ENCODE peak calls at places on chromosomes 4 and X, in eight cellular contexts. A, K, U, L, X, N, D and G are unnamed samples.
A peak's percentile ranks its signal among the peaks of the same experiment; 100 is the strongest.

GRCh38 chr4:110621839-110622751 is 782 bp downstream of the PITX2 start:
- DNase-seq in A (peak; percentile 36), K (no peak), U (no peak), L (no peak), X (no peak), N (no peak), D (peak; percentile 63), G (no peak)

GRCh38 chrX:49103637-49104036 is 19.9 kb downstream of the GPKOW start:
- DNase-seq in A (no peak), K (no peak), U (no peak), L (no peak), X (no peak), N (no peak), D (no peak), G (no peak)

GRCh38 chr4:173522160-173522873 is 7.7 kb downstream of the HAND2 start:
- DNase-seq in A (no peak), K (peak; percentile 58), U (no peak), L (no peak), X (peak; percentile 97), N (no peak), D (peak; percentile 89), G (peak; percentile 39)

GRCh38 chr4:3783691-3784306 is 17.6 kb downstream of the ADRA2C start:
- DNase-seq in A (no peak), K (no peak), U (no peak), L (peak; percentile 41), X (no peak), N (no peak), D (peak; percentile 75), G (peak; percentile 68)

GRCh38 chrX:71935542-71935941 is 24.9 kb downstream of the NHSL2 start:
- DNase-seq in A (no peak), K (peak; percentile 14), U (no peak), L (no peak), X (peak; percentile 81), N (no peak), D (peak; percentile 77), G (no peak)

GRCh38 chr4:32826169-32826568 is 2106.0 kb downstream of the PCDH7 start:
- DNase-seq in A (peak; percentile 39), K (no peak), U (no peak), L (no peak), X (no peak), N (no peak), D (peak; percentile 36), G (no peak)

GRCh38 chr4:90760059-90760458 is 632.9 kb downstream of the CCSER1 start:
- DNase-seq in A (no peak), K (no peak), U (no peak), L (no peak), X (no peak), N (no peak), D (no peak), G (no peak)

GRCh38 chr4:14583752-14584151 is 418.5 kb upstream of the CPEB2 start:
- DNase-seq in A (no peak), K (no peak), U (no peak), L (no peak), X (no peak), N (no peak), D (no peak), G (no peak)

GRCh38 chr4:170697045-170697444 is 607.3 kb upstream of the AADAT start:
- DNase-seq in A (no peak), K (no peak), U (no peak), L (no peak), X (no peak), N (no peak), D (no peak), G (no peak)

GRCh38 chr4:140098481-140099132 is 55.4 kb downstream of the MAML3 start:
- DNase-seq in A (no peak), K (no peak), U (no peak), L (no peak), X (no peak), N (no peak), D (no peak), G (no peak)

GRCh38 chr4:78661923-78662521 is 110.5 kb downstream of the ANXA3 start:
- DNase-seq in A (peak; percentile 20), K (peak; percentile 29), U (no peak), L (no peak), X (no peak), N (no peak), D (peak; percentile 13), G (no peak)

GRCh38 chrX:103248553-103248952 is 6.4 kb downstream of the TCEAL8 start:
- DNase-seq in A (peak; percentile 22), K (no peak), U (no peak), L (no peak), X (no peak), N (no peak), D (no peak), G (peak; percentile 25)

GRCh38 chr4:111991797-111992196 is 153.5 kb upstream of the FAM241A start:
- DNase-seq in A (no peak), K (peak; percentile 21), U (no peak), L (no peak), X (no peak), N (no peak), D (no peak), G (no peak)

GRCh38 chr4:112563431-112564200 is 47.6 kb upstream of the NEUROG2 start:
- DNase-seq in A (no peak), K (no peak), U (no peak), L (no peak), X (no peak), N (no peak), D (no peak), G (no peak)

GRCh38 chrX:42920752-42921151 is 142.8 kb upstream of the PPP1R2C start:
- DNase-seq in A (no peak), K (no peak), U (no peak), L (no peak), X (no peak), N (no peak), D (no peak), G (no peak)

GRCh38 chr4:187436251-187436650 is 559.3 kb upstream of the ZFP42 start:
- DNase-seq in A (no peak), K (no peak), U (no peak), L (no peak), X (no peak), N (no peak), D (no peak), G (no peak)

GRCh38 chrX:46961574-46962279 is 49.5 kb downstream of the JADE3 start:
- DNase-seq in A (peak; percentile 57), K (no peak), U (no peak), L (no peak), X (no peak), N (peak; percentile 50), D (peak; percentile 29), G (no peak)

GRCh38 chrX:123833387-123833786 is 26.5 kb upstream of the XIAP start:
- DNase-seq in A (peak; percentile 65), K (peak; percentile 26), U (peak; percentile 30), L (peak; percentile 38), X (peak; percentile 71), N (peak; percentile 43), D (peak; percentile 38), G (peak; percentile 71)

GRCh38 chr4:173218411-173219125 is 50.0 kb downstream of the GALNT7 start:
- DNase-seq in A (no peak), K (no peak), U (no peak), L (no peak), X (no peak), N (no peak), D (no peak), G (no peak)

GRCh38 chr4:164508836-164509235 is 245.1 kb upstream of the SMIM31 start:
- DNase-seq in A (no peak), K (no peak), U (no peak), L (no peak), X (no peak), N (no peak), D (no peak), G (no peak)

GRCh38 chr4:1230316-1230715 is 18.6 kb downstream of the CTBP1 start:
- DNase-seq in A (no peak), K (no peak), U (no peak), L (no peak), X (no peak), N (no peak), D (no peak), G (no peak)

GRCh38 chrX:805988-806387 is 175.4 kb downstream of the SHOX start:
- DNase-seq in A (no peak), K (no peak), U (no peak), L (no peak), X (no peak), N (no peak), D (no peak), G (no peak)
- TF ChIP-seq CTCF in A (no peak), K (no peak), U (no peak), L (no peak), X (no peak), N (no peak), D (no peak), G (no peak)

GRCh38 chrX:132119821-132120220 is 8.0 kb downstream of the FRMD7 start:
- DNase-seq in A (no peak), K (peak; percentile 13), U (no peak), L (peak; percentile 55), X (no peak), N (no peak), D (peak; percentile 48), G (no peak)
- TF ChIP-seq CTCF in A (no peak), K (no peak), U (no peak), L (no peak), X (no peak), N (no peak), D (no peak), G (no peak)

DNA sequence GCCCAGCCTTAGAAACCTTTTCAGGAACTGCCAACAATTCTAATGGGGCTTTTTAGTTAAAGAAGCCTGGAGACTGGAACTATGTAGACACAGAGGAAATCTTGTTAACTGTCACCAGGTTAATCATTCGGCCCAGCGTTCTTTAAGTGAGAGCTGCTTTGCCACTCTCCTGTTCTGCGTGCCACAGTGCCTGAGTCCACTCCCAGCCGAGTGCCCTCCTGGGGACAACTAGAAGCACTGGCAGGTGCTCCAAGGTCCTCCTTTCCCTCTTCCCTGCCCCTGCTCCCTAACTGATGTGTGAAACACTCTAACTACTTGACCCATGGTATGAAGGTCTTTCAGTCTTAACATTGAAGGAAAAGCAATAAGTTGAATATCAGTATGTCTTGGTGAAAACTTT is 151.2 kb upstream of the TLL1 start:
- DNase-seq in A (no peak), K (no peak), U (no peak), L (no peak), X (no peak), N (no peak), D (no peak), G (no peak)
- TF ChIP-seq CTCF in A (no peak), K (no peak), U (no peak), L (no peak), X (no peak), N (no peak), D (no peak), G (no peak)

GRCh38 chrX:94058728-94059382 is 384.8 kb downstream of the FAM133A start:
- DNase-seq in A (peak; percentile 0), K (no peak), U (no peak), L (peak; percentile 47), X (no peak), N (no peak), D (peak; percentile 64), G (peak; percentile 6)
- TF ChIP-seq CTCF in A (peak; percentile 56), K (no peak), U (peak; percentile 80), L (peak; percentile 79), X (no peak), N (peak; percentile 45), D (peak; percentile 76), G (peak; percentile 19)